ENCODE peak calls at places on chromosome 22, in five cellular contexts. V is stimulated activated CD4-positive, alpha-beta T cell treated with anti-CD3 and anti-CD28 coated beads, Interleukin-1b, Interleukin-23, amount 100 ng/mL, for 1 hour; C is aorta; N is naive thymus-derived CD8-positive, alpha-beta T cell; G is left colon. R is an unnamed sample.
A peak's percentile ranks its signal among the peaks of the same experiment; 100 is the strongest.

GRCh38 chr22:39290724-39291161 is 28.7 kb downstream of the RPL3 start:
- DNase-seq in V (no peak), C (peak; percentile 75), N (no peak), G (no peak), R (peak; percentile 89)

GRCh38 chr22:33658775-33659174 is 261.5 kb downstream of the LARGE1 start:
- DNase-seq in V (no peak), C (peak; percentile 59), N (no peak), G (peak; percentile 33), R (no peak)

GRCh38 chr22:32333141-32333768 is 24.4 kb upstream of the RFPL3 start:
- DNase-seq in V (no peak), C (no peak), N (no peak), G (no peak), R (no peak)

GRCh38 chr22:41237707-41238569 is 2.8 kb downstream of the CHADL start:
- DNase-seq in V (peak; percentile 49), C (peak; percentile 84), N (no peak), G (peak; percentile 76), R (no peak)

GRCh38 chr22:29062286-29062949 is 787 bp upstream of the C22orf31 start:
- DNase-seq in V (no peak), C (no peak), N (no peak), G (no peak), R (no peak)

GRCh38 chr22:49616356-49617231 is 211.1 kb downstream of the BRD1 start:
- DNase-seq in V (no peak), C (no peak), N (no peak), G (no peak), R (peak; percentile 32)

GRCh38 chr22:39625554-39626537 is 55.3 kb downstream of the CACNA1I start:
- DNase-seq in V (no peak), C (no peak), N (no peak), G (no peak), R (no peak)

GRCh38 chr22:49469896-49470740 is 357.6 kb downstream of the BRD1 start:
- DNase-seq in V (no peak), C (no peak), N (no peak), G (no peak), R (no peak)

GRCh38 chr22:27115816-27116256 is 458.4 kb downstream of the MIAT start:
- DNase-seq in V (no peak), C (no peak), N (no peak), G (no peak), R (no peak)

GRCh38 chr22:34622602-34623001 is 443.4 kb upstream of the ISX start:
- DNase-seq in V (no peak), C (no peak), N (no peak), G (no peak), R (no peak)

GRCh38 chr22:24996420-24996952 is 44.0 kb downstream of the KIAA1671 start:
- DNase-seq in V (no peak), C (no peak), N (no peak), G (peak; percentile 59), R (peak; percentile 71)

GRCh38 chr22:27107824-27108223 is 450.4 kb downstream of the MIAT start:
- DNase-seq in V (no peak), C (peak; percentile 86), N (no peak), G (peak; percentile 44), R (peak; percentile 96)

GRCh38 chr22:29190915-29191314 is 14.8 kb upstream of the EMID1 start:
- DNase-seq in V (no peak), C (no peak), N (no peak), G (no peak), R (no peak)

GRCh38 chr22:27370281-27370680 is 431.3 kb downstream of the MN1 start:
- DNase-seq in V (no peak), C (peak; percentile 52), N (no peak), G (no peak), R (no peak)

GRCh38 chr22:27603823-27604190 is 197.7 kb downstream of the MN1 start:
- DNase-seq in V (no peak), C (peak; percentile 92), N (no peak), G (no peak), R (no peak)